ENCODE peak calls at places on chromosomes 1 and 21, in nine cellular contexts. One of them, this sample, is unnamed.

GRCh38 chr1:78176448-78176847 is 130.7 kb downstream of the GIPC2 start:
- DNase-seq in prostate gland: peak
- DNase-seq in right lobe of liver: no peak
- DNase-seq in heart right ventricle: peak
- DNase-seq in uterus: no peak
- DNase-seq in endothelial cell of umbilical vein: no peak
- DNase-seq in BE2C: no peak
- DNase-seq in cardiac muscle cell: peak
- DNase-seq in AG04450: peak
- DNase-seq in this sample: peak

GRCh38 chr1:183454377-183454776 is 17.9 kb upstream of the SMG7 start:
- DNase-seq in prostate gland: no peak
- DNase-seq in right lobe of liver: no peak
- DNase-seq in heart right ventricle: no peak
- DNase-seq in uterus: no peak
- DNase-seq in endothelial cell of umbilical vein: no peak
- DNase-seq in BE2C: no peak
- DNase-seq in cardiac muscle cell: no peak
- DNase-seq in AG04450: no peak
- DNase-seq in this sample: no peak

GRCh38 chr1:244322791-244323521 is 128.8 kb downstream of the ADSS2 start:
- DNase-seq in prostate gland: peak
- DNase-seq in right lobe of liver: no peak
- DNase-seq in heart right ventricle: peak
- DNase-seq in uterus: peak
- DNase-seq in endothelial cell of umbilical vein: peak
- DNase-seq in BE2C: no peak
- DNase-seq in cardiac muscle cell: no peak
- DNase-seq in AG04450: peak
- DNase-seq in this sample: peak

GRCh38 chr1:41496080-41497055 is 11.9 kb upstream of the EDN2 start:
- DNase-seq in prostate gland: peak
- DNase-seq in right lobe of liver: peak
- DNase-seq in heart right ventricle: peak
- DNase-seq in uterus: peak
- DNase-seq in endothelial cell of umbilical vein: peak
- DNase-seq in BE2C: peak
- DNase-seq in cardiac muscle cell: peak
- DNase-seq in AG04450: peak
- DNase-seq in this sample: peak

GRCh38 chr21:43318841-43319781 is 107.8 kb downstream of the SIK1 start:
- DNase-seq in prostate gland: no peak
- DNase-seq in right lobe of liver: peak
- DNase-seq in heart right ventricle: peak
- DNase-seq in uterus: no peak
- DNase-seq in endothelial cell of umbilical vein: no peak
- DNase-seq in BE2C: peak
- DNase-seq in cardiac muscle cell: no peak
- DNase-seq in AG04450: peak
- DNase-seq in this sample: no peak

GRCh38 chr1:203769505-203770343 is 4.7 kb downstream of the LAX1 start:
- DNase-seq in prostate gland: peak
- DNase-seq in right lobe of liver: peak
- DNase-seq in heart right ventricle: peak
- DNase-seq in uterus: peak
- DNase-seq in endothelial cell of umbilical vein: peak
- DNase-seq in BE2C: peak
- DNase-seq in cardiac muscle cell: peak
- DNase-seq in AG04450: peak
- DNase-seq in this sample: peak

GRCh38 chr1:91440845-91441244 is 36.2 kb upstream of the HFM1 start:
- DNase-seq in prostate gland: no peak
- DNase-seq in right lobe of liver: no peak
- DNase-seq in heart right ventricle: no peak
- DNase-seq in uterus: no peak
- DNase-seq in endothelial cell of umbilical vein: peak
- DNase-seq in BE2C: no peak
- DNase-seq in cardiac muscle cell: no peak
- DNase-seq in AG04450: no peak
- DNase-seq in this sample: no peak

GRCh38 chr1:4655674-4656532 is 1.5 kb downstream of the AJAP1 start:
- DNase-seq in prostate gland: peak
- DNase-seq in right lobe of liver: peak
- DNase-seq in heart right ventricle: peak
- DNase-seq in uterus: peak
- DNase-seq in endothelial cell of umbilical vein: no peak
- DNase-seq in BE2C: peak
- DNase-seq in cardiac muscle cell: peak
- DNase-seq in AG04450: no peak
- DNase-seq in this sample: no peak

GRCh38 chr1:39609618-39610331 is 29.7 kb downstream of the HEYL start:
- DNase-seq in prostate gland: peak
- DNase-seq in right lobe of liver: peak
- DNase-seq in heart right ventricle: peak
- DNase-seq in uterus: peak
- DNase-seq in endothelial cell of umbilical vein: peak
- DNase-seq in BE2C: peak
- DNase-seq in cardiac muscle cell: peak
- DNase-seq in AG04450: no peak
- DNase-seq in this sample: no peak

GRCh38 chr1:115099693-115100050 is 10.4 kb upstream of the TSPAN2 start:
- DNase-seq in prostate gland: no peak
- DNase-seq in right lobe of liver: no peak
- DNase-seq in heart right ventricle: no peak
- DNase-seq in uterus: peak
- DNase-seq in endothelial cell of umbilical vein: no peak
- DNase-seq in BE2C: no peak
- DNase-seq in cardiac muscle cell: no peak
- DNase-seq in AG04450: no peak
- DNase-seq in this sample: peak

GRCh38 chr1:62625415-62625814 is 28.1 kb downstream of the ANGPTL3 start:
- DNase-seq in prostate gland: no peak
- DNase-seq in right lobe of liver: no peak
- DNase-seq in heart right ventricle: no peak
- DNase-seq in uterus: no peak
- DNase-seq in endothelial cell of umbilical vein: no peak
- DNase-seq in BE2C: no peak
- DNase-seq in cardiac muscle cell: no peak
- DNase-seq in AG04450: no peak
- DNase-seq in this sample: no peak

GRCh38 chr1:155186955-155187891 is 13.6 kb downstream of the TRIM46 start:
- DNase-seq in prostate gland: no peak
- DNase-seq in right lobe of liver: peak
- DNase-seq in heart right ventricle: no peak
- DNase-seq in uterus: no peak
- DNase-seq in endothelial cell of umbilical vein: no peak
- DNase-seq in BE2C: no peak
- DNase-seq in cardiac muscle cell: no peak
- DNase-seq in AG04450: no peak
- DNase-seq in this sample: no peak

GRCh38 chr1:41482001-41482765 is 2.3 kb downstream of the EDN2 start:
- DNase-seq in prostate gland: peak
- DNase-seq in right lobe of liver: no peak
- DNase-seq in heart right ventricle: no peak
- DNase-seq in uterus: peak
- DNase-seq in endothelial cell of umbilical vein: no peak
- DNase-seq in BE2C: no peak
- DNase-seq in cardiac muscle cell: no peak
- DNase-seq in AG04450: no peak
- DNase-seq in this sample: peak

GRCh38 chr1:160097196-160097910 is 1.1 kb downstream of the IGSF8 start:
- DNase-seq in prostate gland: no peak
- DNase-seq in right lobe of liver: no peak
- DNase-seq in heart right ventricle: no peak
- DNase-seq in uterus: no peak
- DNase-seq in endothelial cell of umbilical vein: peak
- DNase-seq in BE2C: no peak
- DNase-seq in cardiac muscle cell: no peak
- DNase-seq in AG04450: no peak
- DNase-seq in this sample: no peak

GRCh38 chr1:39571178-39571483 is 5.5 kb downstream of the PABPC4 start:
- DNase-seq in prostate gland: no peak
- DNase-seq in right lobe of liver: no peak
- DNase-seq in heart right ventricle: no peak
- DNase-seq in uterus: no peak
- DNase-seq in endothelial cell of umbilical vein: no peak
- DNase-seq in BE2C: no peak
- DNase-seq in cardiac muscle cell: peak
- DNase-seq in AG04450: no peak
- DNase-seq in this sample: no peak

GRCh38 chr1:43306688-43307457 is 6.1 kb downstream of the TIE1 start:
- DNase-seq in prostate gland: no peak
- DNase-seq in right lobe of liver: no peak
- DNase-seq in heart right ventricle: no peak
- DNase-seq in uterus: no peak
- DNase-seq in endothelial cell of umbilical vein: no peak
- DNase-seq in BE2C: no peak
- DNase-seq in cardiac muscle cell: no peak
- DNase-seq in AG04450: no peak
- DNase-seq in this sample: no peak

GRCh38 chr1:156489935-156490293 is 10.7 kb downstream of the MEF2D start:
- DNase-seq in prostate gland: no peak
- DNase-seq in right lobe of liver: no peak
- DNase-seq in heart right ventricle: no peak
- DNase-seq in uterus: no peak
- DNase-seq in endothelial cell of umbilical vein: no peak
- DNase-seq in BE2C: no peak
- DNase-seq in cardiac muscle cell: no peak
- DNase-seq in AG04450: no peak
- DNase-seq in this sample: no peak

GRCh38 chr1:156492013-156492590 is 8.5 kb downstream of the MEF2D start:
- DNase-seq in prostate gland: no peak
- DNase-seq in right lobe of liver: no peak
- DNase-seq in heart right ventricle: no peak
- DNase-seq in uterus: no peak
- DNase-seq in endothelial cell of umbilical vein: no peak
- DNase-seq in BE2C: no peak
- DNase-seq in cardiac muscle cell: no peak
- DNase-seq in AG04450: no peak
- DNase-seq in this sample: no peak

GRCh38 chr1:156491151-156491949 is 9.2 kb downstream of the MEF2D start:
- DNase-seq in prostate gland: no peak
- DNase-seq in right lobe of liver: no peak
- DNase-seq in heart right ventricle: no peak
- DNase-seq in uterus: no peak
- DNase-seq in endothelial cell of umbilical vein: no peak
- DNase-seq in BE2C: no peak
- DNase-seq in cardiac muscle cell: no peak
- DNase-seq in AG04450: no peak
- DNase-seq in this sample: no peak

GRCh38 chr1:156489166-156489934 is 11.2 kb downstream of the MEF2D start:
- DNase-seq in prostate gland: no peak
- DNase-seq in right lobe of liver: no peak
- DNase-seq in heart right ventricle: peak
- DNase-seq in uterus: no peak
- DNase-seq in endothelial cell of umbilical vein: no peak
- DNase-seq in BE2C: peak
- DNase-seq in cardiac muscle cell: peak
- DNase-seq in AG04450: no peak
- DNase-seq in this sample: no peak

GRCh38 chr1:156490401-156491032 is 10.1 kb downstream of the MEF2D start:
- DNase-seq in prostate gland: no peak
- DNase-seq in right lobe of liver: no peak
- DNase-seq in heart right ventricle: peak
- DNase-seq in uterus: peak
- DNase-seq in endothelial cell of umbilical vein: no peak
- DNase-seq in BE2C: no peak
- DNase-seq in cardiac muscle cell: peak
- DNase-seq in AG04450: no peak
- DNase-seq in this sample: no peak
- H3K4me3 ChIP-seq in prostate gland: peak
- H3K4me3 ChIP-seq in right lobe of liver: no peak
- H3K4me3 ChIP-seq in heart right ventricle: peak
- H3K4me3 ChIP-seq in uterus: peak
- H3K4me3 ChIP-seq in endothelial cell of umbilical vein: no peak
- H3K4me3 ChIP-seq in BE2C: no peak
- H3K4me3 ChIP-seq in cardiac muscle cell: peak
- H3K4me3 ChIP-seq in AG04450: peak
- H3K4me3 ChIP-seq in this sample: no peak

DNA sequence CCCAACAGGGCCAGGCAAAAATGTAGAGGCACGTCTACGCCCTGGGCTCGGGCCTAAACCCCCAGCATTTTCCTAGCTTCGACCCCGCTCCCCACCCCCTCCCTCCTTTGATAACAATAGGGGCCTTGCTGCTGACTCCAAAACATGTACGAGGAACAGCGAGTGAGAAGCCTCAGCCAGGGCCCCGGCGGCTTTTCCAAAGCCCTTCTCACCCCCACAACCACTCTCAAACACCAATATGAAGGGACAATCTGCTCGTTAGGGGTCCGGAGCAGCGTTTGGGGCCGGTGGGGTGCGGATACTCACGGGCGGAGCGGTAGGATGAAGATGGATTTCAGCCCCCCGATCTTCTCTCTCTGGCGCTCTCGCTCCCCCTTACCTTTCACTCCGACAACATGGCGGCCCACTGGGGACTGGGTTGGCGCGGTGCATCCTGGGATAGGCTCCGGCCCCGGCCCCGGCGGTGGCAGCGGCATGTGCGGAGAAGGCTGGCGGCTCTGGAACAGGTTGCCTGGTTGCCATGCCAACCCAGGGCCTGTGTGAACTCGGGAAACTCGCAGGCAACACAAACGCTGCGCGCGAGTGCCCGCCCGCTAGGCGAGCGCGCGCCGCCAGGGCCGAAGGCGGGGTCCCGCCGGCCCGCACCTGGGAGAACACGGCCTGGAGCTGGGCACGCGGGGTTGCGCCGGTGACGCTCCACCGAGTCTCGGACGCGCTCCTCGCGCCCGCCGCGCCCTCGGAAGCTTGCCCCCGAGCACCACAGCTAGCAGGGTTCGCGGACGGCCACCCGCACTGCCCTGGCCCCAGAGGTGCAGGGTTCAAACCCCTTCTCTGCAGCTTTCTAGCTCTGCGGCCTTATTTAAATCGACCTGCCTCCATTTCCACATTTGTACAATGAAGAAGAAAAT is at the start of gene PUM1:
- DNase-seq in prostate gland: peak
- DNase-seq in right lobe of liver: peak
- DNase-seq in heart right ventricle: peak
- DNase-seq in uterus: peak
- DNase-seq in endothelial cell of umbilical vein: peak
- DNase-seq in BE2C: peak
- DNase-seq in cardiac muscle cell: peak
- DNase-seq in AG04450: peak
- DNase-seq in this sample: peak
- TF ChIP-seq CTCF in prostate gland: peak
- TF ChIP-seq CTCF in right lobe of liver: peak
- TF ChIP-seq CTCF in heart right ventricle: no peak
- TF ChIP-seq CTCF in uterus: no peak
- TF ChIP-seq CTCF in endothelial cell of umbilical vein: no peak
- TF ChIP-seq CTCF in BE2C: no peak
- TF ChIP-seq CTCF in cardiac muscle cell: no peak
- TF ChIP-seq CTCF in AG04450: no peak
- TF ChIP-seq CTCF in this sample: no peak

GRCh38 chr1:201647722-201648065 is 108.8 kb downstream of the NAV1 start:
- DNase-seq in prostate gland: no peak
- DNase-seq in right lobe of liver: no peak
- DNase-seq in heart right ventricle: no peak
- DNase-seq in uterus: no peak
- DNase-seq in endothelial cell of umbilical vein: no peak
- DNase-seq in BE2C: no peak
- DNase-seq in cardiac muscle cell: peak
- DNase-seq in AG04450: no peak
- DNase-seq in this sample: no peak
- H3K4me3 ChIP-seq in prostate gland: peak
- H3K4me3 ChIP-seq in right lobe of liver: no peak
- H3K4me3 ChIP-seq in heart right ventricle: peak
- H3K4me3 ChIP-seq in uterus: peak
- H3K4me3 ChIP-seq in endothelial cell of umbilical vein: peak
- H3K4me3 ChIP-seq in BE2C: peak
- H3K4me3 ChIP-seq in cardiac muscle cell: peak
- H3K4me3 ChIP-seq in AG04450: peak
- H3K4me3 ChIP-seq in this sample: peak

GRCh38 chr1:2583331-2583791 is 3.2 kb upstream of the PRXL2B start:
- DNase-seq in prostate gland: no peak
- DNase-seq in right lobe of liver: peak
- DNase-seq in heart right ventricle: no peak
- DNase-seq in uterus: no peak
- DNase-seq in endothelial cell of umbilical vein: no peak
- DNase-seq in BE2C: no peak
- DNase-seq in cardiac muscle cell: no peak
- DNase-seq in AG04450: no peak
- DNase-seq in this sample: no peak
- TF ChIP-seq CTCF in prostate gland: no peak
- TF ChIP-seq CTCF in right lobe of liver: no peak
- TF ChIP-seq CTCF in heart right ventricle: no peak
- TF ChIP-seq CTCF in uterus: no peak
- TF ChIP-seq CTCF in endothelial cell of umbilical vein: no peak
- TF ChIP-seq CTCF in BE2C: no peak
- TF ChIP-seq CTCF in cardiac muscle cell: no peak
- TF ChIP-seq CTCF in AG04450: no peak
- TF ChIP-seq CTCF in this sample: no peak

This sample was measured in LNCaP clone FGC.